ENCODE peak calls at places on chromosomes 5 and 9, in eight cellular contexts. H is activated T-helper 1 cell treated with Interleukin-2 at 50 U/mL for 16 hours, V is AG09319, G is substantia nigra, E is omental fat pad, S is fibroblast of gingiva, Q is HEK293T, I is T-helper 2 cell. X is an unnamed sample.

GRCh38 chr9:117734523-117735314 is 30.5 kb downstream of the TLR4 start:
- DNase-seq in Q (no peak), V (no peak), I (no peak), S (peak; percentile 38), H (no peak), E (no peak), G (no peak), X (peak; percentile 62)

GRCh38 chr9:115018547-115019435 is 88.4 kb upstream of the TNFSF8 start:
- DNase-seq in H (no peak), I (no peak), E (no peak), G (no peak), V (peak; percentile 79), S (peak; percentile 84), Q (no peak), X (peak; percentile 71)

GRCh38 chr5:96999856-97000255 is 64.0 kb downstream of the LNPEP start:
- DNase-seq in I (no peak), E (no peak), S (no peak), V (no peak), H (no peak), G (no peak), Q (no peak), X (no peak)

GRCh38 chr9:36939655-36940578 is 94.2 kb downstream of the PAX5 start:
- DNase-seq in I (no peak), S (no peak), V (no peak), Q (no peak), E (no peak), H (no peak), G (no peak), X (no peak)

GRCh38 chr9:27353405-27354229 is 56.7 kb upstream of the EQTN start:
- DNase-seq in H (no peak), I (no peak), S (peak; percentile 10), V (no peak), G (peak; percentile 69), E (no peak), Q (no peak), X (no peak)

GRCh38 chr5:50730336-50730735 is 63.9 kb downstream of the PARP8 start:
- DNase-seq in V (no peak), H (no peak), G (no peak), E (no peak), Q (no peak), I (no peak), S (no peak), X (no peak)

GRCh38 chr9:7298123-7298522 is 501.5 kb downstream of the DMAC1 start:
- DNase-seq in G (no peak), S (no peak), H (no peak), Q (no peak), E (no peak), V (no peak), I (peak; percentile 79), X (no peak)

GRCh38 chr9:124839612-124840299 is 13.5 kb upstream of the WDR38 start:
- DNase-seq in G (no peak), I (no peak), V (no peak), Q (peak; percentile 59), S (no peak), H (no peak), E (no peak), X (peak; percentile 50)

GRCh38 chr5:172187118-172188032 is 649 bp downstream of the STK10 start:
- DNase-seq in S (peak; percentile 72), G (no peak), E (peak; percentile 42), Q (peak; percentile 55), V (peak; percentile 29), I (peak; percentile 77), H (peak; percentile 55), X (peak; percentile 84)

GRCh38 chr5:153827407-153827806 is 211.3 kb downstream of the FAM114A2 start:
- DNase-seq in Q (no peak), G (no peak), V (no peak), H (no peak), S (peak; percentile 10), E (no peak), I (no peak), X (peak; percentile 39)

GRCh38 chr5:93305984-93306383 is 275.0 kb downstream of the NR2F1-AS1 start:
- DNase-seq in E (no peak), G (no peak), I (no peak), S (no peak), Q (no peak), V (no peak), H (no peak), X (no peak)

GRCh38 chr9:131578778-131579504 is 33.6 kb downstream of the PRRT1B start:
- DNase-seq in V (no peak), H (peak; percentile 27), Q (no peak), E (no peak), G (no peak), I (peak; percentile 73), S (no peak), X (no peak)

GRCh38 chr5:136191304-136192014 is 1.5 kb downstream of the SMIM32 start:
- DNase-seq in H (no peak), S (peak; percentile 19), G (no peak), E (no peak), Q (no peak), I (no peak), V (no peak), X (peak; percentile 57)

GRCh38 chr5:174398171-174398570 is 326.2 kb upstream of the MSX2 start:
- DNase-seq in Q (no peak), G (no peak), I (no peak), H (no peak), S (no peak), E (no peak), V (no peak), X (no peak)

GRCh38 chr5:172173771-172174170 is 14.3 kb downstream of the STK10 start:
- DNase-seq in E (no peak), S (peak; percentile 27), V (no peak), Q (no peak), G (no peak), H (peak; percentile 53), I (peak; percentile 90), X (no peak)

GRCh38 chr9:114275246-114275994 is 47.5 kb upstream of the ORM1 start:
- DNase-seq in S (no peak), Q (no peak), I (no peak), E (no peak), H (no peak), V (no peak), G (no peak), X (peak; percentile 32)

GRCh38 chr9:90830977-90831376 is 29.4 kb downstream of the SYK start:
- DNase-seq in Q (no peak), H (no peak), V (no peak), G (no peak), I (no peak), E (no peak), S (no peak), X (no peak)

GRCh38 chr5:108222011-108222410 is 159.9 kb downstream of the FBXL17 start:
- DNase-seq in V (no peak), S (no peak), E (no peak), H (no peak), Q (no peak), I (no peak), G (no peak), X (no peak)

GRCh38 chr9:119283118-119283794 is 86.0 kb downstream of the BRINP1 start:
- DNase-seq in V (no peak), I (no peak), S (no peak), Q (no peak), G (no peak), H (no peak), E (no peak), X (no peak)

GRCh38 chr9:26744362-26744965 is 148.1 kb downstream of the CAAP1 start:
- DNase-seq in E (no peak), Q (no peak), S (no peak), V (peak; percentile 2), H (no peak), G (no peak), I (peak; percentile 13), X (peak; percentile 31)

GRCh38 chr9:136353757-136354488 is 9.6 kb downstream of the DNLZ start:
- DNase-seq in H (no peak), S (no peak), Q (no peak), G (no peak), V (no peak), E (no peak), I (no peak), X (no peak)

GRCh38 chr5:167908596-167908995 is 382.8 kb upstream of the WWC1 start:
- DNase-seq in Q (no peak), E (no peak), G (no peak), I (no peak), V (no peak), S (no peak), H (no peak), X (no peak)

GRCh38 chr9:32926901-32927300 is 74.5 kb downstream of the APTX start:
- DNase-seq in H (no peak), I (no peak), Q (no peak), G (no peak), S (no peak), V (no peak), E (no peak), X (peak; percentile 7)

GRCh38 chr5:136157514-136157913 is 24.9 kb downstream of the SMAD5 start:
- DNase-seq in Q (no peak), V (no peak), G (no peak), I (no peak), S (no peak), H (no peak), E (no peak), X (no peak)

GRCh38 chr5:14011089-14012004 is 66.9 kb upstream of the DNAH5 start:
- DNase-seq in I (peak; percentile 59), E (peak; percentile 56), V (peak; percentile 76), S (peak; percentile 86), H (peak; percentile 1), G (peak; percentile 18), Q (peak; percentile 90), X (peak; percentile 95)

GRCh38 chr9:4155224-4156026 is 144.4 kb downstream of the GLIS3 start:
- DNase-seq in H (no peak), G (no peak), S (no peak), Q (no peak), V (no peak), I (no peak), E (no peak), X (no peak)

X was measured in foreskin fibroblast.